ENCODE peak calls at places on chromosome 13, in six cellular contexts. One of them, this sample, is unnamed.

GRCh38 chr13:83622422-83622784 is 259.9 kb downstream of the SLITRK1 start:
- DNase-seq in uterus: no peak
- DNase-seq in heart right ventricle: no peak
- DNase-seq in hepatocyte: no peak
- DNase-seq in heart left ventricle: no peak
- DNase-seq in neural progenitor cell: no peak
- DNase-seq in this sample: no peak

GRCh38 chr13:110137677-110138008 is 169.3 kb downstream of the COL4A1 start:
- DNase-seq in uterus: peak
- DNase-seq in heart right ventricle: peak
- DNase-seq in hepatocyte: peak
- DNase-seq in heart left ventricle: peak
- DNase-seq in neural progenitor cell: peak
- DNase-seq in this sample: no peak

GRCh38 chr13:36904219-36904618 is 15.8 kb downstream of the SMAD9 start:
- DNase-seq in uterus: no peak
- DNase-seq in heart right ventricle: no peak
- DNase-seq in hepatocyte: no peak
- DNase-seq in heart left ventricle: no peak
- DNase-seq in neural progenitor cell: no peak
- DNase-seq in this sample: no peak

GRCh38 chr13:48493851-48494250 is 39.0 kb downstream of the RCBTB2 start:
- DNase-seq in uterus: no peak
- DNase-seq in heart right ventricle: no peak
- DNase-seq in hepatocyte: no peak
- DNase-seq in heart left ventricle: no peak
- DNase-seq in neural progenitor cell: no peak
- DNase-seq in this sample: no peak

GRCh38 chr13:21014666-21015170 is 46.7 kb downstream of the LATS2 start:
- DNase-seq in uterus: peak
- DNase-seq in heart right ventricle: peak
- DNase-seq in hepatocyte: peak
- DNase-seq in heart left ventricle: peak
- DNase-seq in neural progenitor cell: no peak
- DNase-seq in this sample: no peak

GRCh38 chr13:80337706-80338105 is 3.2 kb downstream of the SPRY2 start:
- DNase-seq in uterus: no peak
- DNase-seq in heart right ventricle: no peak
- DNase-seq in hepatocyte: no peak
- DNase-seq in heart left ventricle: no peak
- DNase-seq in neural progenitor cell: no peak
- DNase-seq in this sample: no peak

GRCh38 chr13:33312150-33312908 is 26.8 kb upstream of the STARD13 start:
- DNase-seq in uterus: no peak
- DNase-seq in heart right ventricle: no peak
- DNase-seq in hepatocyte: peak
- DNase-seq in heart left ventricle: no peak
- DNase-seq in neural progenitor cell: no peak
- DNase-seq in this sample: no peak

GRCh38 chr13:26961890-26962615 is 201.5 kb upstream of the GPR12 start:
- DNase-seq in uterus: no peak
- DNase-seq in heart right ventricle: no peak
- DNase-seq in hepatocyte: peak
- DNase-seq in heart left ventricle: no peak
- DNase-seq in neural progenitor cell: no peak
- DNase-seq in this sample: no peak

GRCh38 chr13:98751397-98752110 is 918 bp downstream of the SLC15A1 start:
- DNase-seq in uterus: no peak
- DNase-seq in heart right ventricle: no peak
- DNase-seq in hepatocyte: peak
- DNase-seq in heart left ventricle: no peak
- DNase-seq in neural progenitor cell: peak
- DNase-seq in this sample: no peak

GRCh38 chr13:99258210-99258860 is at the start of gene GPR18:
- DNase-seq in uterus: no peak
- DNase-seq in heart right ventricle: no peak
- DNase-seq in hepatocyte: no peak
- DNase-seq in heart left ventricle: no peak
- DNase-seq in neural progenitor cell: no peak
- DNase-seq in this sample: no peak

GRCh38 chr13:98444381-98444780 is 132.5 kb downstream of the STK24 start:
- DNase-seq in uterus: no peak
- DNase-seq in heart right ventricle: no peak
- DNase-seq in hepatocyte: no peak
- DNase-seq in heart left ventricle: no peak
- DNase-seq in neural progenitor cell: no peak
- DNase-seq in this sample: no peak

GRCh38 chr13:73025212-73026012 is 33.4 kb upstream of the KLF5 start:
- DNase-seq in uterus: no peak
- DNase-seq in heart right ventricle: no peak
- DNase-seq in hepatocyte: peak
- DNase-seq in heart left ventricle: no peak
- DNase-seq in neural progenitor cell: no peak
- DNase-seq in this sample: no peak

GRCh38 chr13:80361883-80362327 is 21.0 kb upstream of the SPRY2 start:
- DNase-seq in uterus: no peak
- DNase-seq in heart right ventricle: no peak
- DNase-seq in hepatocyte: peak
- DNase-seq in heart left ventricle: no peak
- DNase-seq in neural progenitor cell: peak
- DNase-seq in this sample: no peak

GRCh38 chr13:23516190-23516589 is 54.0 kb upstream of the TNFRSF19 start:
- DNase-seq in uterus: no peak
- DNase-seq in heart right ventricle: no peak
- DNase-seq in hepatocyte: no peak
- DNase-seq in heart left ventricle: no peak
- DNase-seq in neural progenitor cell: peak
- DNase-seq in this sample: no peak

GRCh38 chr13:33205224-33205623 is 80.3 kb downstream of the STARD13 start:
- DNase-seq in uterus: no peak
- DNase-seq in heart right ventricle: no peak
- DNase-seq in hepatocyte: no peak
- DNase-seq in heart left ventricle: no peak
- DNase-seq in neural progenitor cell: no peak
- DNase-seq in this sample: no peak

GRCh38 chr13:82298110-82298509 is 1584.2 kb downstream of the SLITRK1 start:
- DNase-seq in uterus: no peak
- DNase-seq in heart right ventricle: no peak
- DNase-seq in hepatocyte: no peak
- DNase-seq in heart left ventricle: no peak
- DNase-seq in neural progenitor cell: no peak
- DNase-seq in this sample: no peak

GRCh38 chr13:76383671-76384461 is 502.3 kb downstream of the KCTD12 start:
- DNase-seq in uterus: no peak
- DNase-seq in heart right ventricle: peak
- DNase-seq in hepatocyte: peak
- DNase-seq in heart left ventricle: peak
- DNase-seq in neural progenitor cell: no peak
- DNase-seq in this sample: no peak

GRCh38 chr13:35499131-35500051 is 22.9 kb upstream of the MAB21L1 start:
- DNase-seq in uterus: no peak
- DNase-seq in heart right ventricle: no peak
- DNase-seq in hepatocyte: no peak
- DNase-seq in heart left ventricle: no peak
- DNase-seq in neural progenitor cell: peak
- DNase-seq in this sample: no peak

GRCh38 chr13:21749410-21749809 is 78.5 kb downstream of the FGF9 start:
- DNase-seq in uterus: no peak
- DNase-seq in heart right ventricle: no peak
- DNase-seq in hepatocyte: no peak
- DNase-seq in heart left ventricle: no peak
- DNase-seq in neural progenitor cell: no peak
- DNase-seq in this sample: no peak

GRCh38 chr13:30690282-30691188 is 44.8 kb upstream of the ALOX5AP start:
- DNase-seq in uterus: peak
- DNase-seq in heart right ventricle: peak
- DNase-seq in hepatocyte: peak
- DNase-seq in heart left ventricle: peak
- DNase-seq in neural progenitor cell: no peak
- DNase-seq in this sample: no peak

GRCh38 chr13:97967226-97967625 is 13.8 kb downstream of the IPO5 start:
- DNase-seq in uterus: no peak
- DNase-seq in heart right ventricle: no peak
- DNase-seq in hepatocyte: no peak
- DNase-seq in heart left ventricle: no peak
- DNase-seq in neural progenitor cell: no peak
- DNase-seq in this sample: no peak

GRCh38 chr13:20514866-20515265 is 10.8 kb downstream of the CRYL1 start:
- DNase-seq in uterus: no peak
- DNase-seq in heart right ventricle: no peak
- DNase-seq in hepatocyte: no peak
- DNase-seq in heart left ventricle: no peak
- DNase-seq in neural progenitor cell: no peak
- DNase-seq in this sample: no peak

GRCh38 chr13:77002590-77003190 is 10.8 kb downstream of the CLN5 start:
- DNase-seq in uterus: no peak
- DNase-seq in heart right ventricle: no peak
- DNase-seq in hepatocyte: peak
- DNase-seq in heart left ventricle: no peak
- DNase-seq in neural progenitor cell: peak
- DNase-seq in this sample: no peak

GRCh38 chr13:59782696-59783095 is 381.0 kb downstream of the DIAPH3 start:
- DNase-seq in uterus: no peak
- DNase-seq in heart right ventricle: no peak
- DNase-seq in hepatocyte: no peak
- DNase-seq in heart left ventricle: no peak
- DNase-seq in neural progenitor cell: no peak
- DNase-seq in this sample: no peak

GRCh38 chr13:108597943-108598342 is 31.5 kb upstream of the MYO16 start:
- DNase-seq in uterus: no peak
- DNase-seq in heart right ventricle: no peak
- DNase-seq in hepatocyte: no peak
- DNase-seq in heart left ventricle: no peak
- DNase-seq in neural progenitor cell: no peak
- DNase-seq in this sample: no peak

GRCh38 chr13:94759120-94759728 is 46.9 kb upstream of the SOX21 start:
- DNase-seq in uterus: no peak
- DNase-seq in heart right ventricle: no peak
- DNase-seq in hepatocyte: no peak
- DNase-seq in heart left ventricle: no peak
- DNase-seq in neural progenitor cell: no peak
- DNase-seq in this sample: no peak
- H3K27ac ChIP-seq in uterus: no peak
- H3K27ac ChIP-seq in heart right ventricle: no peak
- H3K27ac ChIP-seq in hepatocyte: no peak
- H3K27ac ChIP-seq in heart left ventricle: no peak
- H3K27ac ChIP-seq in neural progenitor cell: no peak
- H3K27ac ChIP-seq in this sample: no peak

GRCh38 chr13:112688560-112689497 is 1.0 kb upstream of the ATP11A start:
- DNase-seq in uterus: no peak
- DNase-seq in heart right ventricle: no peak
- DNase-seq in hepatocyte: no peak
- DNase-seq in heart left ventricle: no peak
- DNase-seq in neural progenitor cell: peak
- DNase-seq in this sample: peak
- H3K27ac ChIP-seq in uterus: peak
- H3K27ac ChIP-seq in heart right ventricle: peak
- H3K27ac ChIP-seq in hepatocyte: peak
- H3K27ac ChIP-seq in heart left ventricle: peak
- H3K27ac ChIP-seq in neural progenitor cell: no peak
- H3K27ac ChIP-seq in this sample: peak

GRCh38 chr13:61276401-61276800 is 139.2 kb downstream of the PCDH20 start:
- DNase-seq in uterus: no peak
- DNase-seq in heart right ventricle: no peak
- DNase-seq in hepatocyte: no peak
- DNase-seq in heart left ventricle: no peak
- DNase-seq in neural progenitor cell: no peak
- DNase-seq in this sample: no peak

GRCh38 chr13:61275740-61276139 is 139.9 kb downstream of the PCDH20 start:
- DNase-seq in uterus: no peak
- DNase-seq in heart right ventricle: no peak
- DNase-seq in hepatocyte: no peak
- DNase-seq in heart left ventricle: no peak
- DNase-seq in neural progenitor cell: no peak
- DNase-seq in this sample: no peak

GRCh38 chr13:61277088-61277487 is 138.6 kb downstream of the PCDH20 start:
- DNase-seq in uterus: no peak
- DNase-seq in heart right ventricle: no peak
- DNase-seq in hepatocyte: no peak
- DNase-seq in heart left ventricle: no peak
- DNase-seq in neural progenitor cell: no peak
- DNase-seq in this sample: no peak

GRCh38 chr13:61275251-61275650 is 140.4 kb downstream of the PCDH20 start:
- DNase-seq in uterus: no peak
- DNase-seq in heart right ventricle: no peak
- DNase-seq in hepatocyte: no peak
- DNase-seq in heart left ventricle: no peak
- DNase-seq in neural progenitor cell: no peak
- DNase-seq in this sample: no peak

DNA sequence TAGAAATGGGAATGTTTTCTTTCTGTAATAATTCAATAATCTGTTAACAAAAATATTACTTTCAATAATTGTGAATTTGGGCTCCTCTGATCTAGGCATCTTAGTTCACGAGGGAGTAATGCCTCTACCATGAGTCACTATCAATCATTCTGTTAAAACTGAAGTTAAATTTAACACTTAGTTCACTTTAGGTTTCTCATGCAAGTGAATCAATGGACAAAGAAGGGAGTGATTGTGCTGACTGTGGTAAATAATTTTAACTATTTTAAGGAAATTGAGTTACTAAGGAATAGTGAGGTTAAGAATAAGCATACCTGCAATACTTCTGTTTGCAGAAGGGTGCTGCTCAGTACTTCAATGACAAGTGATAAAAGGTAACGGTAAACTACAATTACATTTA is 137.8 kb downstream of the PCDH20 start:
- DNase-seq in uterus: no peak
- DNase-seq in heart right ventricle: no peak
- DNase-seq in hepatocyte: no peak
- DNase-seq in heart left ventricle: no peak
- DNase-seq in neural progenitor cell: no peak
- DNase-seq in this sample: no peak
- H3K27ac ChIP-seq in uterus: no peak
- H3K27ac ChIP-seq in heart right ventricle: no peak
- H3K27ac ChIP-seq in hepatocyte: no peak
- H3K27ac ChIP-seq in heart left ventricle: no peak
- H3K27ac ChIP-seq in neural progenitor cell: no peak
- H3K27ac ChIP-seq in this sample: no peak

GRCh38 chr13:114284680-114285079 is 3.3 kb downstream of the UPF3A start:
- DNase-seq in uterus: no peak
- DNase-seq in heart right ventricle: no peak
- DNase-seq in hepatocyte: no peak
- DNase-seq in heart left ventricle: no peak
- DNase-seq in neural progenitor cell: no peak
- DNase-seq in this sample: no peak

GRCh38 chr13:114283581-114283980 is 2.2 kb downstream of the UPF3A start:
- DNase-seq in uterus: no peak
- DNase-seq in heart right ventricle: no peak
- DNase-seq in hepatocyte: peak
- DNase-seq in heart left ventricle: no peak
- DNase-seq in neural progenitor cell: no peak
- DNase-seq in this sample: no peak

GRCh38 chr13:114281351-114282142 is at the start of gene UPF3A:
- DNase-seq in uterus: peak
- DNase-seq in heart right ventricle: peak
- DNase-seq in hepatocyte: peak
- DNase-seq in heart left ventricle: peak
- DNase-seq in neural progenitor cell: peak
- DNase-seq in this sample: peak

GRCh38 chr13:114279770-114280169 is 1.6 kb upstream of the UPF3A start:
- DNase-seq in uterus: no peak
- DNase-seq in heart right ventricle: no peak
- DNase-seq in hepatocyte: no peak
- DNase-seq in heart left ventricle: no peak
- DNase-seq in neural progenitor cell: no peak
- DNase-seq in this sample: no peak

GRCh38 chr13:114282143-114282685 is 813 bp downstream of the UPF3A start:
- DNase-seq in uterus: peak
- DNase-seq in heart right ventricle: peak
- DNase-seq in hepatocyte: peak
- DNase-seq in heart left ventricle: peak
- DNase-seq in neural progenitor cell: peak
- DNase-seq in this sample: no peak
- H3K27ac ChIP-seq in uterus: peak
- H3K27ac ChIP-seq in heart right ventricle: peak
- H3K27ac ChIP-seq in hepatocyte: peak
- H3K27ac ChIP-seq in heart left ventricle: peak
- H3K27ac ChIP-seq in neural progenitor cell: peak
- H3K27ac ChIP-seq in this sample: peak

This sample was measured in naive thymus-derived CD4-positive, alpha-beta T cell.